ENCODE peak calls at places on chromosomes 6 and 20, in five cellular contexts. One of them, this sample, is unnamed.
A peak's percentile ranks its signal among the peaks of the same experiment; 100 is the strongest.

GRCh38 chr6:37889015-37889885 is 69.7 kb downstream of the ZFAND3 start:
- DNase-seq in A673: no peak
- DNase-seq in A549: no peak
- DNase-seq in mammary epithelial cell: peak; percentile 54
- DNase-seq in tibial nerve: no peak
- DNase-seq in this sample: no peak

GRCh38 chr6:82651845-82652333 is 288.3 kb downstream of the TPBG start:
- DNase-seq in A549: no peak
- DNase-seq in A673: no peak
- DNase-seq in tibial nerve: no peak
- DNase-seq in mammary epithelial cell: no peak
- DNase-seq in this sample: no peak

GRCh38 chr6:1596088-1596852 is 13.4 kb upstream of the FOXC1 start:
- DNase-seq in tibial nerve: peak; percentile 57
- DNase-seq in A549: no peak
- DNase-seq in A673: peak; percentile 64
- DNase-seq in mammary epithelial cell: peak; percentile 43
- DNase-seq in this sample: peak; percentile 58

GRCh38 chr6:144678844-144679243 is 393.7 kb downstream of the UTRN start:
- DNase-seq in mammary epithelial cell: no peak
- DNase-seq in A549: no peak
- DNase-seq in tibial nerve: no peak
- DNase-seq in A673: no peak
- DNase-seq in this sample: no peak

GRCh38 chr20:3932277-3933073 is 43.3 kb downstream of the PANK2 start:
- DNase-seq in A673: no peak
- DNase-seq in A549: no peak
- DNase-seq in tibial nerve: no peak
- DNase-seq in mammary epithelial cell: no peak
- DNase-seq in this sample: no peak

GRCh38 chr6:39770476-39770875 is 21.7 kb upstream of the DAAM2 start:
- DNase-seq in A673: no peak
- DNase-seq in tibial nerve: no peak
- DNase-seq in mammary epithelial cell: no peak
- DNase-seq in A549: no peak
- DNase-seq in this sample: no peak

GRCh38 chr6:24856246-24856599 is 57.5 kb upstream of the ARMH2 start:
- DNase-seq in tibial nerve: no peak
- DNase-seq in A549: no peak
- DNase-seq in mammary epithelial cell: no peak
- DNase-seq in A673: no peak
- DNase-seq in this sample: no peak

GRCh38 chr20:36988494-36988966 is 37.0 kb upstream of the SAMHD1 start:
- DNase-seq in A673: peak; percentile 31
- DNase-seq in A549: no peak
- DNase-seq in mammary epithelial cell: peak; percentile 31
- DNase-seq in tibial nerve: no peak
- DNase-seq in this sample: no peak

GRCh38 chr6:118680452-118681095 is 29.2 kb upstream of the CEP85L start:
- DNase-seq in A549: no peak
- DNase-seq in tibial nerve: no peak
- DNase-seq in A673: no peak
- DNase-seq in mammary epithelial cell: no peak
- DNase-seq in this sample: no peak

GRCh38 chr20:8212286-8212685 is 80.2 kb downstream of the PLCB1 start:
- DNase-seq in tibial nerve: no peak
- DNase-seq in mammary epithelial cell: no peak
- DNase-seq in A673: no peak
- DNase-seq in A549: no peak
- DNase-seq in this sample: no peak

GRCh38 chr20:46013826-46014516 is 5.3 kb downstream of the MMP9 start:
- DNase-seq in A673: peak; percentile 76
- DNase-seq in A549: peak; percentile 68
- DNase-seq in mammary epithelial cell: peak; percentile 51
- DNase-seq in tibial nerve: peak; percentile 38
- DNase-seq in this sample: peak; percentile 79

GRCh38 chr6:98941319-98941718 is 6.4 kb downstream of the FBXL4 start:
- DNase-seq in A549: no peak
- DNase-seq in A673: no peak
- DNase-seq in tibial nerve: no peak
- DNase-seq in mammary epithelial cell: no peak
- DNase-seq in this sample: no peak

GRCh38 chr6:130037207-130037811 is 18.9 kb downstream of the L3MBTL3 start:
- DNase-seq in A549: peak; percentile 10
- DNase-seq in A673: peak; percentile 22
- DNase-seq in mammary epithelial cell: no peak
- DNase-seq in tibial nerve: no peak
- DNase-seq in this sample: peak; percentile 39

GRCh38 chr20:63706852-63707557 is 771 bp downstream of the ARFRP1 start:
- DNase-seq in A549: no peak
- DNase-seq in A673: peak; percentile 46
- DNase-seq in tibial nerve: no peak
- DNase-seq in mammary epithelial cell: peak; percentile 59
- DNase-seq in this sample: peak; percentile 60

GRCh38 chr6:44464527-44465310 is 77.2 kb downstream of the CDC5L start:
- DNase-seq in A673: no peak
- DNase-seq in A549: no peak
- DNase-seq in mammary epithelial cell: no peak
- DNase-seq in tibial nerve: peak; percentile 67
- DNase-seq in this sample: no peak

GRCh38 chr6:30234361-30234760 is 21.2 kb upstream of the TRIM26 start:
- DNase-seq in tibial nerve: no peak
- DNase-seq in A549: no peak
- DNase-seq in mammary epithelial cell: no peak
- DNase-seq in A673: peak; percentile 7
- DNase-seq in this sample: no peak

GRCh38 chr6:50147371-50147770 is 97.6 kb upstream of the DEFB112 start:
- DNase-seq in A673: peak; percentile 10
- DNase-seq in mammary epithelial cell: peak; percentile 16
- DNase-seq in A549: no peak
- DNase-seq in tibial nerve: no peak
- DNase-seq in this sample: no peak

GRCh38 chr20:17613328-17614175 is 43.7 kb downstream of the DSTN start:
- DNase-seq in mammary epithelial cell: no peak
- DNase-seq in A549: no peak
- DNase-seq in A673: no peak
- DNase-seq in tibial nerve: no peak
- DNase-seq in this sample: no peak

GRCh38 chr6:90709597-90709996 is 122.7 kb upstream of the MAP3K7 start:
- DNase-seq in A673: no peak
- DNase-seq in A549: no peak
- DNase-seq in tibial nerve: no peak
- DNase-seq in mammary epithelial cell: no peak
- DNase-seq in this sample: no peak

GRCh38 chr20:19605759-19606158 is 152.3 kb upstream of the RIN2 start:
- DNase-seq in A673: no peak
- DNase-seq in A549: no peak
- DNase-seq in mammary epithelial cell: no peak
- DNase-seq in tibial nerve: no peak
- DNase-seq in this sample: no peak

GRCh38 chr6:28682542-28682941 is 156.9 kb downstream of the GPX5 start:
- DNase-seq in A549: no peak
- DNase-seq in tibial nerve: no peak
- DNase-seq in A673: no peak
- DNase-seq in mammary epithelial cell: no peak
- DNase-seq in this sample: no peak

GRCh38 chr20:40991181-40991889 is 37.3 kb upstream of the TOP1 start:
- DNase-seq in A673: peak; percentile 26
- DNase-seq in mammary epithelial cell: no peak
- DNase-seq in tibial nerve: peak; percentile 50
- DNase-seq in A549: no peak
- DNase-seq in this sample: peak; percentile 88

GRCh38 chr20:18731940-18732339 is 81.6 kb upstream of the SCP2D1 start:
- DNase-seq in tibial nerve: no peak
- DNase-seq in A549: no peak
- DNase-seq in mammary epithelial cell: no peak
- DNase-seq in A673: no peak
- DNase-seq in this sample: no peak

GRCh38 chr6:80250391-80250997 is 144.0 kb downstream of the BCKDHB start:
- DNase-seq in tibial nerve: no peak
- DNase-seq in mammary epithelial cell: no peak
- DNase-seq in A549: no peak
- DNase-seq in A673: no peak
- DNase-seq in this sample: no peak

GRCh38 chr20:1283522-1284210 is 17.6 kb downstream of the SNPH start:
- DNase-seq in A549: no peak
- DNase-seq in mammary epithelial cell: no peak
- DNase-seq in tibial nerve: no peak
- DNase-seq in A673: no peak
- DNase-seq in this sample: no peak

GRCh38 chr20:44439318-44439717 is 36.4 kb upstream of the TTPAL start:
- DNase-seq in A673: no peak
- DNase-seq in A549: no peak
- DNase-seq in mammary epithelial cell: no peak
- DNase-seq in tibial nerve: no peak
- DNase-seq in this sample: no peak

GRCh38 chr20:59736366-59736765 is 132.0 kb downstream of the PHACTR3 start:
- DNase-seq in A549: no peak
- DNase-seq in mammary epithelial cell: no peak
- DNase-seq in A673: no peak
- DNase-seq in tibial nerve: no peak
- DNase-seq in this sample: no peak

GRCh38 chr20:24289737-24290481 is 179.5 kb upstream of the SYNDIG1 start:
- DNase-seq in A549: no peak
- DNase-seq in A673: no peak
- DNase-seq in tibial nerve: no peak
- DNase-seq in mammary epithelial cell: no peak
- DNase-seq in this sample: no peak

GRCh38 chr20:15930324-15931305 is 642.6 kb downstream of the KIF16B start:
- DNase-seq in A673: no peak
- DNase-seq in tibial nerve: peak; percentile 58
- DNase-seq in mammary epithelial cell: peak; percentile 61
- DNase-seq in A549: peak; percentile 22
- DNase-seq in this sample: no peak

GRCh38 chr6:31615748-31616147 is 714 bp downstream of the AIF1 start:
- DNase-seq in A549: no peak
- DNase-seq in tibial nerve: no peak
- DNase-seq in A673: no peak
- DNase-seq in mammary epithelial cell: no peak
- DNase-seq in this sample: peak; percentile 48

DNA sequence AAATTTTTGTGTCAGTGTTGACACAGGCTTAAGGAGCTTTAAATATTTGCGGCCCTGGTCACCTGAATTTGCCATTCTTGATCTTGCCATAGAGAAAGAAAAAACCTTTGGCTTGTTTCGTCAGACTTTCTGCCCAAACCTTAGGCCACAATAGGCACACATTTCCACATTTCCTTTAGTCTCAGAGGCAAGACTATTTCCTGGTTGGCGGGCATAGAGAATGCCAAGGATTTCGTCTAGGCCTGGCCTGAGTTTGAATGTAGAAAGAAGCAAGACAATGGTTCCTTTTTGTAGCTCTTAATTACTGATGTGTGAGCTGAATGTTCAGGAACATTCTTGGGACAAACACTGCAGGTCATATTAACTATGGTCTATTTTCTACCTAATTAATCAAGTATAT is 108.1 kb downstream of the TRMT11 start:
- DNase-seq in mammary epithelial cell: peak; percentile 6
- DNase-seq in A673: no peak
- DNase-seq in A549: no peak
- DNase-seq in tibial nerve: no peak
- DNase-seq in this sample: no peak
- H3K27ac ChIP-seq in mammary epithelial cell: no peak overlapping the region
- H3K27ac ChIP-seq in A673: no peak overlapping the region
- H3K27ac ChIP-seq in A549: no peak overlapping the region
- H3K27ac ChIP-seq in tibial nerve: no peak overlapping the region
- H3K27ac ChIP-seq in this sample: no peak overlapping the region

DNA sequence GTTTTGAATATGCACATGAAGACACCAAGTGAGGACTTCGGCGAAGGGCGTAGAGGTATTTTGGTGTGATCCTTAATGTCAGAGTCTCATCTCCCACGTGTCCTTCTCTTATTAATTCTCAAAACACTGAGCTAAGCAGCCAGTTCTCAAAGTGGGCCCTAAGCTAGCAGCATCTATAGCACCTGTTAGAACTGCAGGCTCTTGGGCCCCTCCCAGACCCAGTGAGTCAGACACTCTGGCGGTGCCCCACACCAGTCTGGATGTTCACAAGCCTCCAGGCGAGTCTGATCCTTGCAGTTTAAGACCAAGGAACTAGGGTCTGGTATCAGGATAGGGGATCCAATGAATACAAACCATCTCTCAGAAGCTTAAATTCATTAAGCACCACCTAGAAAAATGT is 292.2 kb downstream of the QKI start:
- DNase-seq in A549: no peak
- DNase-seq in mammary epithelial cell: no peak
- DNase-seq in tibial nerve: no peak
- DNase-seq in A673: no peak
- DNase-seq in this sample: no peak
- H3K4me1 ChIP-seq in A549: no peaks in the 10 kb centered on the region
- H3K4me1 ChIP-seq in mammary epithelial cell: no peaks in the 10 kb centered on the region
- H3K4me1 ChIP-seq in tibial nerve: peaks cover 41% of the 10 kb centered on the region
- H3K4me1 ChIP-seq in A673: no peaks in the 10 kb centered on the region
- H3K4me1 ChIP-seq in this sample: no peaks in the 10 kb centered on the region

DNA sequence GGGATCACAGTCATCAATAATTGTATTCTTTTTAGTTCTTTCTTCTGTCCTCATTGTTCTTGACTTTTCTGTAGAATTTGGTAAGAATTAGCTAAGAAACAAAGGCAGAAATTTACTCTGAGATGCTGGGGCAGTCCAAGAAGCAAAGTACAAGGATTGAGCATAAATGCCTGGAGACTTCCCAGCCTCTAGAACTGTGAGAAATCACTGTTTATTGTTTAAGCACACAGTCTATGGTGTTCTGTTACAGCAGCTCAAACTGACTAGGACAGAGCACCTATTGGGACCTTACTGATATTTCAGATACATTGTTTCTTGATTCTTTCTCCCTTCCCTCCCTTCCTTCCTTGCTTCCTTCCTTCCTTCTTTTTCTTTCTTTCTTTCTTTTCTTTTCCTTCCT is 192.7 kb upstream of the SLC35B3 start:
- DNase-seq in A673: no peak
- DNase-seq in mammary epithelial cell: peak; percentile 39
- DNase-seq in tibial nerve: no peak
- DNase-seq in A549: no peak
- DNase-seq in this sample: no peak
- H3K4me3 ChIP-seq in A673: no peak overlapping the region
- H3K4me3 ChIP-seq in mammary epithelial cell: no peak overlapping the region
- H3K4me3 ChIP-seq in tibial nerve: no peak overlapping the region
- H3K4me3 ChIP-seq in A549: no peak overlapping the region
- H3K4me3 ChIP-seq in this sample: no peak overlapping the region

GRCh38 chr6:113050979-113051378 is 703.8 kb downstream of the RFPL4B start:
- DNase-seq in mammary epithelial cell: no peak
- DNase-seq in A549: no peak
- DNase-seq in tibial nerve: no peak
- DNase-seq in A673: no peak
- DNase-seq in this sample: no peak
- H3K27ac ChIP-seq in mammary epithelial cell: no peak overlapping the region
- H3K27ac ChIP-seq in A549: no peak overlapping the region
- H3K27ac ChIP-seq in tibial nerve: no peak overlapping the region
- H3K27ac ChIP-seq in A673: no peak overlapping the region
- H3K27ac ChIP-seq in this sample: no peak overlapping the region

GRCh38 chr6:52420668-52421358 is 671 bp downstream of the EFHC1 start:
- DNase-seq in A673: peak; percentile 37
- DNase-seq in tibial nerve: no peak
- DNase-seq in mammary epithelial cell: peak; percentile 54
- DNase-seq in A549: no peak
- DNase-seq in this sample: no peak
- H3K4me1 ChIP-seq in A673: peaks cover 33% of the 10 kb centered on the region
- H3K4me1 ChIP-seq in tibial nerve: peaks cover 45% of the 10 kb centered on the region
- H3K4me1 ChIP-seq in mammary epithelial cell: peaks cover 32% of the 10 kb centered on the region
- H3K4me1 ChIP-seq in A549: peaks cover 43% of the 10 kb centered on the region
- H3K4me1 ChIP-seq in this sample: peaks cover 7% of the 10 kb centered on the region

This sample was measured in CD4-positive, CD25-positive, alpha-beta regulatory T cell.